ENCODE peak calls at places on chromosomes 12 and 14, in five cellular contexts. One of them, this sample, is unnamed.

GRCh38 chr12:19220205-19220604 is 90.7 kb downstream of the PLEKHA5 start:
- DNase-seq in naive thymus-derived CD4-positive, alpha-beta T cell: no peak
- DNase-seq in lung: no peak
- DNase-seq in aorta: no peak
- DNase-seq in MM.1S: no peak
- DNase-seq in this sample: no peak

GRCh38 chr14:89521988-89522387 is 105.0 kb upstream of the FOXN3 start:
- DNase-seq in naive thymus-derived CD4-positive, alpha-beta T cell: no peak
- DNase-seq in lung: no peak
- DNase-seq in aorta: no peak
- DNase-seq in MM.1S: no peak
- DNase-seq in this sample: no peak

GRCh38 chr14:72891666-72892102 is 2.2 kb downstream of the DPF3 start:
- DNase-seq in naive thymus-derived CD4-positive, alpha-beta T cell: no peak
- DNase-seq in lung: no peak
- DNase-seq in aorta: no peak
- DNase-seq in MM.1S: no peak
- DNase-seq in this sample: no peak

GRCh38 chr14:94176808-94177207 is 2.7 kb downstream of the PPP4R4 start:
- DNase-seq in naive thymus-derived CD4-positive, alpha-beta T cell: no peak
- DNase-seq in lung: no peak
- DNase-seq in aorta: no peak
- DNase-seq in MM.1S: no peak
- DNase-seq in this sample: no peak

GRCh38 chr12:113231275-113232231 is 10.3 kb downstream of the TPCN1 start:
- DNase-seq in naive thymus-derived CD4-positive, alpha-beta T cell: no peak
- DNase-seq in lung: no peak
- DNase-seq in aorta: peak; percentile 42
- DNase-seq in MM.1S: no peak
- DNase-seq in this sample: no peak

GRCh38 chr12:41972196-41972994 is 172.3 kb downstream of the GXYLT1 start:
- DNase-seq in naive thymus-derived CD4-positive, alpha-beta T cell: no peak
- DNase-seq in lung: no peak
- DNase-seq in aorta: no peak
- DNase-seq in MM.1S: no peak
- DNase-seq in this sample: no peak

GRCh38 chr12:111598637-111599458 is at the start of gene ATXN2:
- DNase-seq in naive thymus-derived CD4-positive, alpha-beta T cell: peak; percentile 85
- DNase-seq in lung: peak; percentile 67
- DNase-seq in aorta: peak; percentile 79
- DNase-seq in MM.1S: peak; percentile 39
- DNase-seq in this sample: peak; percentile 69

GRCh38 chr14:50303744-50304471 is 8.1 kb downstream of the L2HGDH start:
- DNase-seq in naive thymus-derived CD4-positive, alpha-beta T cell: no peak
- DNase-seq in lung: peak; percentile 47
- DNase-seq in aorta: no peak
- DNase-seq in MM.1S: no peak
- DNase-seq in this sample: no peak

GRCh38 chr12:72368719-72369505 is 96.7 kb downstream of the TRHDE start:
- DNase-seq in naive thymus-derived CD4-positive, alpha-beta T cell: no peak
- DNase-seq in lung: no peak
- DNase-seq in aorta: no peak
- DNase-seq in MM.1S: no peak
- DNase-seq in this sample: no peak

GRCh38 chr12:124675881-124676688 is 108.7 kb upstream of the NCOR2 start:
- DNase-seq in naive thymus-derived CD4-positive, alpha-beta T cell: no peak
- DNase-seq in lung: no peak
- DNase-seq in aorta: peak; percentile 81
- DNase-seq in MM.1S: no peak
- DNase-seq in this sample: no peak

GRCh38 chr14:101636081-101636560 is 74.8 kb downstream of the DIO3 start:
- DNase-seq in naive thymus-derived CD4-positive, alpha-beta T cell: no peak
- DNase-seq in lung: no peak
- DNase-seq in aorta: no peak
- DNase-seq in MM.1S: no peak
- DNase-seq in this sample: no peak

GRCh38 chr12:116651089-116651488 is 86.8 kb downstream of the SPRING1 start:
- DNase-seq in naive thymus-derived CD4-positive, alpha-beta T cell: no peak
- DNase-seq in lung: no peak
- DNase-seq in aorta: no peak
- DNase-seq in MM.1S: no peak
- DNase-seq in this sample: no peak

GRCh38 chr12:119644930-119645329 is 23.0 kb upstream of the PRKAB1 start:
- DNase-seq in naive thymus-derived CD4-positive, alpha-beta T cell: no peak
- DNase-seq in lung: no peak
- DNase-seq in aorta: no peak
- DNase-seq in MM.1S: peak; percentile 7
- DNase-seq in this sample: no peak

GRCh38 chr14:36580856-36581831 is 1.3 kb downstream of the NKX2-8 start:
- DNase-seq in naive thymus-derived CD4-positive, alpha-beta T cell: no peak
- DNase-seq in lung: no peak
- DNase-seq in aorta: no peak
- DNase-seq in MM.1S: no peak
- DNase-seq in this sample: no peak

GRCh38 chr14:69059658-69060648 is 80.9 kb upstream of the ACTN1 start:
- DNase-seq in naive thymus-derived CD4-positive, alpha-beta T cell: no peak
- DNase-seq in lung: peak; percentile 55
- DNase-seq in aorta: peak; percentile 78
- DNase-seq in MM.1S: no peak
- DNase-seq in this sample: no peak

DNA sequence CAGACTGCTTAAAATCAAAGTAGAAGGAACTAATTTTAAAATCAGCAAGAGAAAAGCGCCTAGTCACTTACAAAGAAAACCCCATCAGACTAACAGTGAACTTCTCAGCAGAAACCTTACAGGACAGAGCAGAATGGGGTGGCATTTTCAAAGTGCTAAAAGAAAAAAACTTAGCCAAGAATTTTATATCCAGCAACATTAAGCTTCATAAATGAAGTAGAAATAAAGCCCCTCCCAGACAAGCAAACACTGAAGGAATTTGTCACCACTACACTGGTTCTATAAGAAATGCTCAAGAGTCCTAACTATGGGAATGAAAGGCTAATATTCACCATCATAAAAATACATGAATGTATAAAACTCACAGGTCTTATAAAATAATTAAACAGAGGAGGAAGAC is 6.4 kb upstream of the ZNF268 start:
- DNase-seq in naive thymus-derived CD4-positive, alpha-beta T cell: no peak
- DNase-seq in lung: no peak
- DNase-seq in aorta: no peak
- DNase-seq in MM.1S: no peak
- DNase-seq in this sample: no peak
- H3K9me3 ChIP-seq in naive thymus-derived CD4-positive, alpha-beta T cell: no peaks in the 10 kb centered on the region
- H3K9me3 ChIP-seq in lung: peaks cover 5% of the 10 kb centered on the region
- H3K9me3 ChIP-seq in aorta: peaks cover 7% of the 10 kb centered on the region
- H3K9me3 ChIP-seq in MM.1S: no peaks in the 10 kb centered on the region
- H3K9me3 ChIP-seq in this sample: peaks cover 13% of the 10 kb centered on the region

GRCh38 chr14:77062261-77062660 is 33.8 kb upstream of the IRF2BPL start:
- DNase-seq in naive thymus-derived CD4-positive, alpha-beta T cell: no peak
- DNase-seq in lung: no peak
- DNase-seq in aorta: no peak
- DNase-seq in MM.1S: no peak
- DNase-seq in this sample: no peak
- H3K9me3 ChIP-seq in naive thymus-derived CD4-positive, alpha-beta T cell: no peaks in the 10 kb centered on the region
- H3K9me3 ChIP-seq in lung: no peaks in the 10 kb centered on the region
- H3K9me3 ChIP-seq in aorta: no peaks in the 10 kb centered on the region
- H3K9me3 ChIP-seq in MM.1S: no peaks in the 10 kb centered on the region
- H3K9me3 ChIP-seq in this sample: no peaks in the 10 kb centered on the region

GRCh38 chr14:98786456-98786855 is 485.5 kb downstream of the BCL11B start:
- DNase-seq in naive thymus-derived CD4-positive, alpha-beta T cell: no peak
- DNase-seq in lung: no peak
- DNase-seq in aorta: no peak
- DNase-seq in MM.1S: no peak
- DNase-seq in this sample: no peak
- H3K9me3 ChIP-seq in naive thymus-derived CD4-positive, alpha-beta T cell: no peaks in the 10 kb centered on the region
- H3K9me3 ChIP-seq in lung: no peaks in the 10 kb centered on the region
- H3K9me3 ChIP-seq in aorta: no peaks in the 10 kb centered on the region
- H3K9me3 ChIP-seq in MM.1S: no peaks in the 10 kb centered on the region
- H3K9me3 ChIP-seq in this sample: no peaks in the 10 kb centered on the region

GRCh38 chr14:104284636-104285482 is 146.5 kb downstream of the KIF26A start:
- DNase-seq in naive thymus-derived CD4-positive, alpha-beta T cell: no peak
- DNase-seq in lung: no peak
- DNase-seq in aorta: peak; percentile 36
- DNase-seq in MM.1S: no peak
- DNase-seq in this sample: no peak
- H3K9me3 ChIP-seq in naive thymus-derived CD4-positive, alpha-beta T cell: no peaks in the 10 kb centered on the region
- H3K9me3 ChIP-seq in lung: no peaks in the 10 kb centered on the region
- H3K9me3 ChIP-seq in aorta: no peaks in the 10 kb centered on the region
- H3K9me3 ChIP-seq in MM.1S: no peaks in the 10 kb centered on the region
- H3K9me3 ChIP-seq in this sample: no peaks in the 10 kb centered on the region

DNA sequence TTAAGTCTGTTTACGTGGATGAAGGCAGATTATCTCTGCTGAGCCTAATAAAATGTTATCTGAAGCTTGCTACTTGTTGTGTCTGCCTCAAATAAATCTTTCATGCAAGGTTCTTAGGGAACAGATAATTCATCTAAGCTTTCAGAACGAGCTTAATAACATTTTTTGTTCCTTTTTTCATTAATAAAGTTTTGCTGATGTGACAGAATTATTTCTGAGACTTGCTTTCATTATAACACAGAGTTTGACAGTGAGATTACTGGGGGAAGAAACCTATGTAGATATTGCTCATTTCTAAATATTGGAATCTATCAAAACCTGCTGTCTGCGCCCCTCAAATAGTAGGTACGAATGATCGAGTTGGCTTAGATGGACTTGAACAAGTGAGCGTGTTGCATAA is 948.7 kb upstream of the SEL1L start:
- DNase-seq in naive thymus-derived CD4-positive, alpha-beta T cell: no peak
- DNase-seq in lung: no peak
- DNase-seq in aorta: no peak
- DNase-seq in MM.1S: no peak
- DNase-seq in this sample: no peak
- H3K9me3 ChIP-seq in naive thymus-derived CD4-positive, alpha-beta T cell: no peaks in the 10 kb centered on the region
- H3K9me3 ChIP-seq in lung: no peaks in the 10 kb centered on the region
- H3K9me3 ChIP-seq in aorta: no peaks in the 10 kb centered on the region
- H3K9me3 ChIP-seq in MM.1S: no peaks in the 10 kb centered on the region
- H3K9me3 ChIP-seq in this sample: peaks cover 3% of the 10 kb centered on the region

This sample was measured in T-helper 17 cell.